ENCODE peak calls at places on chromosomes 6 and 20, in seven cellular contexts. One of them, this sample, is unnamed.

GRCh38 chr20:62907377-62908317 is 18.7 kb downstream of the DIDO1 start:
- DNase-seq in heart right ventricle: no peak
- DNase-seq in tibial artery: peak
- DNase-seq in LNCaP clone FGC: no peak
- DNase-seq in fibroblast of mammary gland: no peak
- DNase-seq in bronchial epithelial cell: no peak
- DNase-seq in foreskin fibroblast: peak
- DNase-seq in this sample: peak

GRCh38 chr6:31945507-31946369 is at the start of gene CFB:
- DNase-seq in heart right ventricle: peak
- DNase-seq in tibial artery: peak
- DNase-seq in LNCaP clone FGC: no peak
- DNase-seq in fibroblast of mammary gland: peak
- DNase-seq in bronchial epithelial cell: peak
- DNase-seq in foreskin fibroblast: peak
- DNase-seq in this sample: no peak

GRCh38 chr6:57276946-57277345 is 40.5 kb upstream of the PRIM2 start:
- DNase-seq in heart right ventricle: no peak
- DNase-seq in tibial artery: no peak
- DNase-seq in LNCaP clone FGC: no peak
- DNase-seq in fibroblast of mammary gland: no peak
- DNase-seq in bronchial epithelial cell: no peak
- DNase-seq in foreskin fibroblast: peak
- DNase-seq in this sample: no peak

GRCh38 chr6:96545882-96546281 is 17.0 kb upstream of the FHL5 start:
- DNase-seq in heart right ventricle: no peak
- DNase-seq in tibial artery: no peak
- DNase-seq in LNCaP clone FGC: no peak
- DNase-seq in fibroblast of mammary gland: no peak
- DNase-seq in bronchial epithelial cell: no peak
- DNase-seq in foreskin fibroblast: no peak
- DNase-seq in this sample: no peak

GRCh38 chr6:127520061-127520460 is 926 bp upstream of the MTCL3 start:
- DNase-seq in heart right ventricle: no peak
- DNase-seq in tibial artery: no peak
- DNase-seq in LNCaP clone FGC: no peak
- DNase-seq in fibroblast of mammary gland: peak
- DNase-seq in bronchial epithelial cell: no peak
- DNase-seq in foreskin fibroblast: peak
- DNase-seq in this sample: no peak

GRCh38 chr6:52390361-52390727 is 28.4 kb downstream of the PAQR8 start:
- DNase-seq in heart right ventricle: no peak
- DNase-seq in tibial artery: no peak
- DNase-seq in LNCaP clone FGC: no peak
- DNase-seq in fibroblast of mammary gland: peak
- DNase-seq in bronchial epithelial cell: peak
- DNase-seq in foreskin fibroblast: peak
- DNase-seq in this sample: peak

GRCh38 chr6:161618816-161619454 is 345.1 kb upstream of the AGPAT4 start:
- DNase-seq in heart right ventricle: peak
- DNase-seq in tibial artery: no peak
- DNase-seq in LNCaP clone FGC: peak
- DNase-seq in fibroblast of mammary gland: peak
- DNase-seq in bronchial epithelial cell: peak
- DNase-seq in foreskin fibroblast: peak
- DNase-seq in this sample: peak

GRCh38 chr6:168648240-168648639 is 207.3 kb downstream of the SMOC2 start:
- DNase-seq in heart right ventricle: peak
- DNase-seq in tibial artery: no peak
- DNase-seq in LNCaP clone FGC: peak
- DNase-seq in fibroblast of mammary gland: no peak
- DNase-seq in bronchial epithelial cell: no peak
- DNase-seq in foreskin fibroblast: peak
- DNase-seq in this sample: peak

GRCh38 chr6:108684809-108685329 is 124.2 kb downstream of the FOXO3 start:
- DNase-seq in heart right ventricle: no peak
- DNase-seq in tibial artery: no peak
- DNase-seq in LNCaP clone FGC: peak
- DNase-seq in fibroblast of mammary gland: peak
- DNase-seq in bronchial epithelial cell: no peak
- DNase-seq in foreskin fibroblast: peak
- DNase-seq in this sample: peak

DNA sequence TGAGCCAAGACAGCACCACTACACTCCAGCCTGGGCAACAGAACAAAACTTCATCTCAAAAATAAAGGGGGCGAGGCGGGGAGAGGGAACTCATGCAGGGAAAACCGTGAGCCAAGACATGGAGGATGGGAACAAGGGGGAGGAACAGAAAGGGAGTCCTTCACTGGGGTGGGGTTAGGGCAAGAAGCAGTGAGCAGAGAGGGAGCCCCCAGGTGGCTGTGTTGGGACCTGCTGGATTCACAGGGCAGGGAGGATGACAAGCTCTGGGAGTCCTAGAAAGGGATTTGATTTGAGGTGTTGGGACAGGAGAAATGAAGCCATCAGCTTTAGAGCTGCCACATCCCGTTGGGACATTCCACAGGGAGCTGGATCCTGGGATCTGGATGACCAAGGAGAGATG is 90.6 kb upstream of the TOP1 start:
- DNase-seq in heart right ventricle: no peak
- DNase-seq in tibial artery: no peak
- DNase-seq in LNCaP clone FGC: no peak
- DNase-seq in fibroblast of mammary gland: no peak
- DNase-seq in bronchial epithelial cell: no peak
- DNase-seq in foreskin fibroblast: no peak
- DNase-seq in this sample: no peak
- TF ChIP-seq CTCF in heart right ventricle: no peak
- TF ChIP-seq CTCF in tibial artery: no peak
- TF ChIP-seq CTCF in LNCaP clone FGC: no peak
- TF ChIP-seq CTCF in fibroblast of mammary gland: peak
- TF ChIP-seq CTCF in bronchial epithelial cell: no peak
- TF ChIP-seq CTCF in foreskin fibroblast: no peak
- TF ChIP-seq CTCF in this sample: peak

GRCh38 chr20:21398109-21398480 is 769 bp upstream of the NKX2-4 start:
- DNase-seq in heart right ventricle: no peak
- DNase-seq in tibial artery: no peak
- DNase-seq in LNCaP clone FGC: no peak
- DNase-seq in fibroblast of mammary gland: no peak
- DNase-seq in bronchial epithelial cell: no peak
- DNase-seq in foreskin fibroblast: no peak
- DNase-seq in this sample: no peak
- H3K4me3 ChIP-seq in heart right ventricle: no peak
- H3K4me3 ChIP-seq in tibial artery: no peak
- H3K4me3 ChIP-seq in LNCaP clone FGC: no peak
- H3K4me3 ChIP-seq in fibroblast of mammary gland: no peak
- H3K4me3 ChIP-seq in bronchial epithelial cell: no peak
- H3K4me3 ChIP-seq in foreskin fibroblast: no peak
- H3K4me3 ChIP-seq in this sample: no peak

DNA sequence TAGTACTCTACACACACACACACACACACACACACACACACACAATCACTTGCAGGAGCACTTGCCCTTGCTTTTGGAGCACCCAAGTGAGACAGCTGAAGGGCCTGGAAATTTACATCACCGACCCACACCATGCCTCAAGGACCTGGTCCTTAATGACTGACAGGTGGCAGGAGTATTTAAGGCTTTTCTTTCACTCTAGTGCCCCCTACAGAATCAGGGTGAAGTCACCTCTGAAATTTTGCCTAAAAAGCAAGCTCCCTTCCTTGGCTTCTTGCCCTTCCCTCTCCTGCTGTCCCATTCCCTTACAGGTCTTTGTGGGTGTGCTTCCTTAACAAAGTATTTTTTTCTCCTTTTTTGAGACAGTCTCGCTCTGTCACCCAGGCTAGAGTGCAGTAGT is 353.5 kb upstream of the IRAK1BP1 start:
- DNase-seq in heart right ventricle: no peak
- DNase-seq in tibial artery: no peak
- DNase-seq in LNCaP clone FGC: no peak
- DNase-seq in fibroblast of mammary gland: no peak
- DNase-seq in bronchial epithelial cell: peak
- DNase-seq in foreskin fibroblast: no peak
- DNase-seq in this sample: peak
- TF ChIP-seq CTCF in heart right ventricle: no peak
- TF ChIP-seq CTCF in tibial artery: no peak
- TF ChIP-seq CTCF in LNCaP clone FGC: no peak
- TF ChIP-seq CTCF in fibroblast of mammary gland: peak
- TF ChIP-seq CTCF in bronchial epithelial cell: peak
- TF ChIP-seq CTCF in foreskin fibroblast: no peak
- TF ChIP-seq CTCF in this sample: peak

DNA sequence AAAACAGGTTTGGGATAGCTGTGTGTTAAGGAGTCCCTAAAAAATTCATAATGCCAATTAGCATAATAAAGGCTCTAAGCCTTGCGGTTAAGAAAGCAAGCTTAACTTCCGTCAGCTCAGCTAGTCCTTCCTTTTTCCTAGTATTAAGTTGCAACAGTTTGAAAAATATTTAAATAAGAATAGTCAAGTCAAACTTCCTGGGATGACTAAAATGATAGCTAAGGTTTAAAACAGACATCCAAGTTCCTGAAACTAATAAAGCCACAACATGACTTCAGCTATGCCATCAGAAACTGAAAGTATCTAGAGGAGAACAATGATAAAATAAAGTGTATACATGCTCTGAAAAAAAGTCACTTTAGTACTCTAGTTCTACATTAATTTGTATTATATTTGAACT is 3.4 kb downstream of the AKIRIN2 start:
- DNase-seq in heart right ventricle: no peak
- DNase-seq in tibial artery: no peak
- DNase-seq in LNCaP clone FGC: no peak
- DNase-seq in fibroblast of mammary gland: peak
- DNase-seq in bronchial epithelial cell: peak
- DNase-seq in foreskin fibroblast: peak
- DNase-seq in this sample: no peak
- H3K4me3 ChIP-seq in heart right ventricle: no peak
- H3K4me3 ChIP-seq in tibial artery: peak
- H3K4me3 ChIP-seq in LNCaP clone FGC: peak
- H3K4me3 ChIP-seq in fibroblast of mammary gland: peak
- H3K4me3 ChIP-seq in bronchial epithelial cell: peak
- H3K4me3 ChIP-seq in foreskin fibroblast: peak
- H3K4me3 ChIP-seq in this sample: peak

GRCh38 chr20:48193626-48194025 is 408.3 kb upstream of the SULF2 start:
- DNase-seq in heart right ventricle: no peak
- DNase-seq in tibial artery: no peak
- DNase-seq in LNCaP clone FGC: no peak
- DNase-seq in fibroblast of mammary gland: no peak
- DNase-seq in bronchial epithelial cell: no peak
- DNase-seq in foreskin fibroblast: no peak
- DNase-seq in this sample: no peak
- TF ChIP-seq CTCF in heart right ventricle: no peak
- TF ChIP-seq CTCF in tibial artery: no peak
- TF ChIP-seq CTCF in LNCaP clone FGC: no peak
- TF ChIP-seq CTCF in fibroblast of mammary gland: no peak
- TF ChIP-seq CTCF in bronchial epithelial cell: no peak
- TF ChIP-seq CTCF in foreskin fibroblast: no peak
- TF ChIP-seq CTCF in this sample: no peak

GRCh38 chr6:35050291-35050987 is 90.7 kb downstream of the TCP11 start:
- DNase-seq in heart right ventricle: no peak
- DNase-seq in tibial artery: peak
- DNase-seq in LNCaP clone FGC: no peak
- DNase-seq in fibroblast of mammary gland: no peak
- DNase-seq in bronchial epithelial cell: no peak
- DNase-seq in foreskin fibroblast: no peak
- DNase-seq in this sample: no peak
- H3K4me3 ChIP-seq in heart right ventricle: no peak
- H3K4me3 ChIP-seq in tibial artery: no peak
- H3K4me3 ChIP-seq in LNCaP clone FGC: no peak
- H3K4me3 ChIP-seq in fibroblast of mammary gland: no peak
- H3K4me3 ChIP-seq in bronchial epithelial cell: no peak
- H3K4me3 ChIP-seq in foreskin fibroblast: no peak
- H3K4me3 ChIP-seq in this sample: no peak

DNA sequence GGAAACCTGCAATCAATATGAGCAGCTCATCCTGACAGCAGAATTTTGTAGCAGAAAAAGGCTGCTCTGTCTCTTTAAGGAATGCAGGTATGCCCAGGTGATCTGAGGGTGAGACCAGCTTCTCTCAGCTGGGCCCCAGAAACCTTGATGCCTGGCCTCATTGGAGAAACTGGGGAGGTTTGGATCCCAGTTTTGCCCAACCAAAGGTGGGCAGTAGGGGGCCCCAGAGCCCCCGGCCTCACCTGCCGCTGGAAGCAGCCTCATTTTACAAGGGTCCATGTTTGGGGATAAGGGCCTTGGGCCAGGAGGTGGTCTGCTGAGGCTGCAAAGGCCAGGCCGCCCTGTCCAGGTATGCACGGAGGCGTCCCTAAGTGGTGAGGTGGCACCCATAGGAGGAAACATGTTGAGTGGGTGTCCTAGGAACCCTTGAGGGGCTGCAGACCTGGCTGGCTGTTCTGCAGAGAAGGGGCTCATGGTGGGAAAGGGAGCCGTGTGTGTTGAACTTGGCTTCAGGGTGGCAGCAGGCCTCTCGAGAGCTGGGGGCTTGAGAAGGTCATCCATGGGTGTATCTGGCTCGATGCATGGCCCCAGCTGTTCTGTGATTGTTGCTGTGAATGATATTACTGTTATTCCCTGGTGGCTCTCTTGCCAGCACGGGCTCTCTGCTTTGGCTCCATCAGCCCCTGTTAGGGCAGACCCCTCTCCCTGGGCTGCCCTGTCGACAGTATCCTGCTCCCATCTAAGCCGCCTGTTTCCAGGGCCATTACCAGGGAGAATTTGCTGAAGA is 208.4 kb downstream of the CDH4 start:
- DNase-seq in heart right ventricle: no peak
- DNase-seq in tibial artery: no peak
- DNase-seq in LNCaP clone FGC: no peak
- DNase-seq in fibroblast of mammary gland: no peak
- DNase-seq in bronchial epithelial cell: no peak
- DNase-seq in foreskin fibroblast: no peak
- DNase-seq in this sample: no peak
- TF ChIP-seq CTCF in heart right ventricle: no peak
- TF ChIP-seq CTCF in tibial artery: no peak
- TF ChIP-seq CTCF in LNCaP clone FGC: no peak
- TF ChIP-seq CTCF in fibroblast of mammary gland: no peak
- TF ChIP-seq CTCF in bronchial epithelial cell: no peak
- TF ChIP-seq CTCF in foreskin fibroblast: no peak
- TF ChIP-seq CTCF in this sample: no peak

GRCh38 chr6:137871299-137871698 is 4.2 kb downstream of the TNFAIP3 start:
- DNase-seq in heart right ventricle: no peak
- DNase-seq in tibial artery: no peak
- DNase-seq in LNCaP clone FGC: no peak
- DNase-seq in fibroblast of mammary gland: no peak
- DNase-seq in bronchial epithelial cell: no peak
- DNase-seq in foreskin fibroblast: no peak
- DNase-seq in this sample: no peak
- H3K4me3 ChIP-seq in heart right ventricle: no peak
- H3K4me3 ChIP-seq in tibial artery: peak
- H3K4me3 ChIP-seq in LNCaP clone FGC: no peak
- H3K4me3 ChIP-seq in fibroblast of mammary gland: peak
- H3K4me3 ChIP-seq in bronchial epithelial cell: peak
- H3K4me3 ChIP-seq in foreskin fibroblast: no peak
- H3K4me3 ChIP-seq in this sample: no peak